ENCODE peak calls at places on chromosomes 6 and 20, in eight cellular contexts. One of them, this sample, is unnamed.

GRCh38 chr6:110548124-110548847 is 71.9 kb upstream of the SLC22A16 start:
- DNase-seq in A172: no peak
- DNase-seq in H7: no peak
- DNase-seq in left ventricle myocardium superior: no peak
- DNase-seq in NCI-H345: no peak
- DNase-seq in naive thymus-derived CD4-positive, alpha-beta T cell: no peak
- DNase-seq in NCI-H1092 treated with DMSO at 0.1 percent for 48 hours: no peak
- DNase-seq in prostate gland: no peak
- DNase-seq in this sample: no peak

GRCh38 chr20:16327606-16328005 is 245.6 kb downstream of the KIF16B start:
- DNase-seq in naive thymus-derived CD4-positive, alpha-beta T cell: no peak
- DNase-seq in NCI-H345: no peak
- DNase-seq in prostate gland: no peak
- DNase-seq in left ventricle myocardium superior: no peak
- DNase-seq in H7: no peak
- DNase-seq in NCI-H1092 treated with DMSO at 0.1 percent for 48 hours: no peak
- DNase-seq in A172: no peak
- DNase-seq in this sample: no peak

GRCh38 chr6:15200087-15200486 is 45.8 kb upstream of the JARID2 start:
- DNase-seq in NCI-H1092 treated with DMSO at 0.1 percent for 48 hours: no peak
- DNase-seq in H7: no peak
- DNase-seq in NCI-H345: no peak
- DNase-seq in naive thymus-derived CD4-positive, alpha-beta T cell: no peak
- DNase-seq in left ventricle myocardium superior: no peak
- DNase-seq in A172: no peak
- DNase-seq in prostate gland: no peak
- DNase-seq in this sample: no peak

GRCh38 chr20:50730765-50731054 is 670 bp upstream of the PARD6B start:
- DNase-seq in NCI-H1092 treated with DMSO at 0.1 percent for 48 hours: no peak
- DNase-seq in A172: no peak
- DNase-seq in left ventricle myocardium superior: no peak
- DNase-seq in NCI-H345: no peak
- DNase-seq in prostate gland: no peak
- DNase-seq in H7: no peak
- DNase-seq in naive thymus-derived CD4-positive, alpha-beta T cell: no peak
- DNase-seq in this sample: no peak

GRCh38 chr6:82182756-82183155 is 64.8 kb downstream of the IBTK start:
- DNase-seq in NCI-H345: no peak
- DNase-seq in H7: no peak
- DNase-seq in naive thymus-derived CD4-positive, alpha-beta T cell: no peak
- DNase-seq in A172: no peak
- DNase-seq in NCI-H1092 treated with DMSO at 0.1 percent for 48 hours: no peak
- DNase-seq in prostate gland: no peak
- DNase-seq in left ventricle myocardium superior: no peak
- DNase-seq in this sample: no peak

GRCh38 chr20:8757146-8757545 is 311.7 kb upstream of the PLCB4 start:
- DNase-seq in NCI-H345: no peak
- DNase-seq in A172: peak
- DNase-seq in prostate gland: no peak
- DNase-seq in H7: no peak
- DNase-seq in left ventricle myocardium superior: no peak
- DNase-seq in naive thymus-derived CD4-positive, alpha-beta T cell: no peak
- DNase-seq in NCI-H1092 treated with DMSO at 0.1 percent for 48 hours: no peak
- DNase-seq in this sample: no peak

GRCh38 chr6:18424201-18424600 is 37.1 kb downstream of the RNF144B start:
- DNase-seq in naive thymus-derived CD4-positive, alpha-beta T cell: no peak
- DNase-seq in H7: no peak
- DNase-seq in left ventricle myocardium superior: no peak
- DNase-seq in NCI-H1092 treated with DMSO at 0.1 percent for 48 hours: no peak
- DNase-seq in NCI-H345: no peak
- DNase-seq in A172: no peak
- DNase-seq in prostate gland: no peak
- DNase-seq in this sample: no peak

GRCh38 chr6:138722425-138723371 is 50.9 kb upstream of the CCDC28A start:
- DNase-seq in naive thymus-derived CD4-positive, alpha-beta T cell: no peak
- DNase-seq in NCI-H345: no peak
- DNase-seq in left ventricle myocardium superior: no peak
- DNase-seq in A172: peak
- DNase-seq in H7: no peak
- DNase-seq in NCI-H1092 treated with DMSO at 0.1 percent for 48 hours: no peak
- DNase-seq in prostate gland: no peak
- DNase-seq in this sample: no peak

GRCh38 chr6:145964948-145965366 is 799 bp upstream of the SHPRH start:
- DNase-seq in NCI-H345: no peak
- DNase-seq in NCI-H1092 treated with DMSO at 0.1 percent for 48 hours: peak
- DNase-seq in prostate gland: no peak
- DNase-seq in A172: peak
- DNase-seq in naive thymus-derived CD4-positive, alpha-beta T cell: no peak
- DNase-seq in H7: no peak
- DNase-seq in left ventricle myocardium superior: no peak
- DNase-seq in this sample: no peak

GRCh38 chr6:143115698-143116097 is 55.0 kb downstream of the AIG1 start:
- DNase-seq in naive thymus-derived CD4-positive, alpha-beta T cell: no peak
- DNase-seq in NCI-H345: no peak
- DNase-seq in NCI-H1092 treated with DMSO at 0.1 percent for 48 hours: no peak
- DNase-seq in H7: no peak
- DNase-seq in left ventricle myocardium superior: no peak
- DNase-seq in prostate gland: no peak
- DNase-seq in A172: no peak
- DNase-seq in this sample: no peak

GRCh38 chr20:49482621-49483017 is at the start of gene KCNB1:
- DNase-seq in A172: peak
- DNase-seq in H7: peak
- DNase-seq in prostate gland: peak
- DNase-seq in NCI-H345: no peak
- DNase-seq in naive thymus-derived CD4-positive, alpha-beta T cell: peak
- DNase-seq in NCI-H1092 treated with DMSO at 0.1 percent for 48 hours: no peak
- DNase-seq in left ventricle myocardium superior: peak
- DNase-seq in this sample: peak

GRCh38 chr6:45836984-45837383 is 178.7 kb downstream of the CLIC5 start:
- DNase-seq in naive thymus-derived CD4-positive, alpha-beta T cell: no peak
- DNase-seq in left ventricle myocardium superior: no peak
- DNase-seq in NCI-H345: no peak
- DNase-seq in A172: no peak
- DNase-seq in prostate gland: no peak
- DNase-seq in H7: no peak
- DNase-seq in NCI-H1092 treated with DMSO at 0.1 percent for 48 hours: no peak
- DNase-seq in this sample: no peak

This sample was measured in upper lobe of right lung.